ENCODE peak calls at places on chromosomes 1 and 21, in four cellular contexts. One of them, this sample, is unnamed.

GRCh38 chr1:44828003-44828651 is 14.9 kb downstream of the PTCH2 start:
- DNase-seq in EH: no peak
- DNase-seq in iris pigment epithelial cell: no peak
- DNase-seq in esophagus muscularis mucosa: no peak
- DNase-seq in this sample: no peak

GRCh38 chr1:117058810-117059209 is 1.3 kb upstream of the TTF2 start:
- DNase-seq in EH: no peak
- DNase-seq in iris pigment epithelial cell: no peak
- DNase-seq in esophagus muscularis mucosa: no peak
- DNase-seq in this sample: no peak

GRCh38 chr1:61253059-61253735 is 170.8 kb downstream of the NFIA start:
- DNase-seq in EH: peak; percentile 42
- DNase-seq in iris pigment epithelial cell: peak; percentile 91
- DNase-seq in esophagus muscularis mucosa: peak; percentile 95
- DNase-seq in this sample: no peak

GRCh38 chr21:33078907-33079582 is 9.1 kb downstream of the OLIG1 start:
- DNase-seq in EH: peak; percentile 43
- DNase-seq in iris pigment epithelial cell: peak; percentile 73
- DNase-seq in esophagus muscularis mucosa: no peak
- DNase-seq in this sample: peak; percentile 92

GRCh38 chr21:45551816-45552695 is 9.8 kb upstream of the SLC19A1 start:
- DNase-seq in EH: no peak
- DNase-seq in iris pigment epithelial cell: no peak
- DNase-seq in esophagus muscularis mucosa: no peak
- DNase-seq in this sample: no peak

GRCh38 chr1:47508900-47509488 is 71.2 kb downstream of the FOXD2 start:
- DNase-seq in EH: peak; percentile 18
- DNase-seq in iris pigment epithelial cell: no peak
- DNase-seq in esophagus muscularis mucosa: no peak
- DNase-seq in this sample: peak; percentile 16

GRCh38 chr1:17635811-17636210 is 96.3 kb downstream of the ARHGEF10L start:
- DNase-seq in EH: no peak
- DNase-seq in iris pigment epithelial cell: no peak
- DNase-seq in esophagus muscularis mucosa: no peak
- DNase-seq in this sample: no peak

GRCh38 chr21:44013380-44014088 is 1.4 kb downstream of the TRAPPC10 start:
- DNase-seq in EH: no peak
- DNase-seq in iris pigment epithelial cell: peak; percentile 27
- DNase-seq in esophagus muscularis mucosa: no peak
- DNase-seq in this sample: no peak

GRCh38 chr1:197776348-197777082 is 1.2 kb upstream of the DENND1B start:
- DNase-seq in EH: peak; percentile 86
- DNase-seq in iris pigment epithelial cell: peak; percentile 86
- DNase-seq in esophagus muscularis mucosa: no peak
- DNase-seq in this sample: peak; percentile 84

GRCh38 chr1:227587968-227588367 is 24.6 kb downstream of the ZNF678 start:
- DNase-seq in EH: no peak
- DNase-seq in iris pigment epithelial cell: no peak
- DNase-seq in esophagus muscularis mucosa: no peak
- DNase-seq in this sample: no peak

GRCh38 chr1:98260839-98261238 is 340.0 kb upstream of the DPYD start:
- DNase-seq in EH: no peak
- DNase-seq in iris pigment epithelial cell: no peak
- DNase-seq in esophagus muscularis mucosa: no peak
- DNase-seq in this sample: no peak

GRCh38 chr1:36342426-36343185 is 19.2 kb upstream of the EVA1B start:
- DNase-seq in EH: peak; percentile 90
- DNase-seq in iris pigment epithelial cell: peak; percentile 43
- DNase-seq in esophagus muscularis mucosa: no peak
- DNase-seq in this sample: peak; percentile 75

GRCh38 chr21:39318091-39318959 is 4.9 kb upstream of the BRWD1 start:
- DNase-seq in EH: no peak
- DNase-seq in iris pigment epithelial cell: no peak
- DNase-seq in esophagus muscularis mucosa: no peak
- DNase-seq in this sample: no peak

GRCh38 chr1:35280006-35280405 is 11.5 kb downstream of the ZMYM4 start:
- DNase-seq in EH: no peak
- DNase-seq in iris pigment epithelial cell: no peak
- DNase-seq in esophagus muscularis mucosa: no peak
- DNase-seq in this sample: no peak

GRCh38 chr1:63873751-63874150 is 99.9 kb downstream of the ROR1 start:
- DNase-seq in EH: peak; percentile 57
- DNase-seq in iris pigment epithelial cell: peak; percentile 88
- DNase-seq in esophagus muscularis mucosa: no peak
- DNase-seq in this sample: peak; percentile 53

GRCh38 chr1:235270625-235271024 is 57.4 kb downstream of the ARID4B start:
- DNase-seq in EH: peak; percentile 57
- DNase-seq in iris pigment epithelial cell: peak; percentile 56
- DNase-seq in esophagus muscularis mucosa: no peak
- DNase-seq in this sample: peak; percentile 70

GRCh38 chr1:150003826-150004225 is 6.7 kb downstream of the OTUD7B start:
- DNase-seq in EH: no peak
- DNase-seq in iris pigment epithelial cell: no peak
- DNase-seq in esophagus muscularis mucosa: no peak
- DNase-seq in this sample: no peak

This sample was measured in astrocyte of the hippocampus.